ENCODE peak calls at places on chromosomes 5 and 9, in four cellular contexts. T is K562, R is HepG2, M is GM12878. W is an unnamed sample.

GRCh38 chr5:96141749-96142148 is 180.1 kb upstream of the ELL2 start:
- ATAC-seq in T (no peak), R (no peak), M (no peak), W (no peak)

GRCh38 chr5:119011186-119011585 is 22.8 kb upstream of the DTWD2 start:
- ATAC-seq in T (peak), R (no peak), M (no peak), W (no peak)

GRCh38 chr5:160542840-160543239 is 121.2 kb downstream of the PTTG1 start:
- ATAC-seq in T (no peak), R (no peak), M (no peak), W (no peak)

GRCh38 chr9:132160802-132161742 is 786 bp upstream of the NTNG2 start:
- ATAC-seq in T (no peak), R (peak), M (peak), W (peak)

GRCh38 chr5:180050106-180050929 is 21.2 kb downstream of the RNF130 start:
- ATAC-seq in T (no peak), R (peak), M (no peak), W (no peak)

GRCh38 chr9:107528686-107529085 is 39.1 kb upstream of the KLF4 start:
- ATAC-seq in T (no peak), R (no peak), M (no peak), W (no peak)

GRCh38 chr5:133415906-133416305 is 196.4 kb downstream of the FSTL4 start:
- ATAC-seq in T (no peak), R (no peak), M (no peak), W (no peak)

GRCh38 chr5:32100230-32100629 is 73.9 kb downstream of the GOLPH3 start:
- ATAC-seq in T (no peak), R (no peak), M (no peak), W (peak)

GRCh38 chr5:148913985-148914421 is 87.6 kb downstream of the ADRB2 start:
- ATAC-seq in T (no peak), R (no peak), M (peak), W (no peak)

GRCh38 chr9:14021871-14022525 is 291.9 kb downstream of the NFIB start:
- ATAC-seq in T (no peak), R (no peak), M (no peak), W (no peak)

GRCh38 chr9:97911970-97912369 is 10.3 kb downstream of the TRMO start:
- ATAC-seq in T (no peak), R (no peak), M (no peak), W (no peak)

GRCh38 chr9:128495804-128496417 is 8.6 kb upstream of the GLE1 start:
- ATAC-seq in T (no peak), R (peak), M (no peak), W (no peak)

GRCh38 chr9:79686381-79687130 is 114.8 kb downstream of the TLE4 start:
- ATAC-seq in T (no peak), R (no peak), M (no peak), W (no peak)

GRCh38 chr9:19009566-19009965 is 23.4 kb downstream of the SAXO1 start:
- ATAC-seq in T (no peak), R (no peak), M (no peak), W (no peak)

GRCh38 chr9:79764377-79764776 is 192.6 kb downstream of the TLE4 start:
- ATAC-seq in T (no peak), R (no peak), M (no peak), W (peak)

GRCh38 chr5:110815916-110816605 is 77.3 kb downstream of the SLC25A46 start:
- ATAC-seq in T (no peak), R (no peak), M (peak), W (no peak)

GRCh38 chr5:9596256-9596655 is 33.9 kb downstream of the TAS2R1 start:
- ATAC-seq in T (no peak), R (no peak), M (no peak), W (no peak)

GRCh38 chr5:74762599-74762998 is 4.3 kb downstream of the GFM2 start:
- ATAC-seq in T (no peak), R (no peak), M (no peak), W (no peak)

GRCh38 chr5:56460681-56461191 is 227.6 kb upstream of the ANKRD55 start:
- ATAC-seq in T (no peak), R (peak), M (no peak), W (no peak)

GRCh38 chr9:31697956-31698355 is 686.5 kb upstream of the ACO1 start:
- ATAC-seq in T (no peak), R (no peak), M (no peak), W (no peak)

GRCh38 chr5:66410056-66410455 is 186.1 kb upstream of the MAST4 start:
- ATAC-seq in T (no peak), R (no peak), M (no peak), W (no peak)

GRCh38 chr9:5917273-5917672 is 26.6 kb downstream of the MLANA start:
- ATAC-seq in T (no peak), R (no peak), M (no peak), W (no peak)

GRCh38 chr5:157259699-157260098 is 6.2 kb upstream of the CYFIP2 start:
- ATAC-seq in T (no peak), R (no peak), M (peak), W (no peak)

GRCh38 chr9:98964911-98965336 is 21.2 kb downstream of the COL15A1 start:
- ATAC-seq in T (no peak), R (no peak), M (no peak), W (peak)

GRCh38 chr9:32551491-32552049 is 557 bp upstream of the SMIM27 start:
- ATAC-seq in T (peak), R (peak), M (peak), W (no peak)

GRCh38 chr9:5531251-5531972 is 21.1 kb downstream of the PDCD1LG2 start:
- ATAC-seq in T (no peak), R (no peak), M (peak), W (no peak)

GRCh38 chr9:84751921-84752320 is 82.4 kb downstream of the NTRK2 start:
- ATAC-seq in T (no peak), R (no peak), M (peak), W (no peak)

GRCh38 chr5:160064441-160064840 is 54.8 kb downstream of the PWWP2A start:
- ATAC-seq in T (peak), R (no peak), M (no peak), W (no peak)

GRCh38 chr9:102642651-102643050 is 352.5 kb upstream of the CYLC2 start:
- ATAC-seq in T (no peak), R (no peak), M (no peak), W (no peak)

GRCh38 chr9:109574061-109574882 is 76.2 kb upstream of the PTPN3 start:
- ATAC-seq in T (peak), R (peak), M (peak), W (peak)

GRCh38 chr5:117326997-117327396 is 752.4 kb upstream of the SEMA6A start:
- ATAC-seq in T (no peak), R (no peak), M (no peak), W (peak)

GRCh38 chr9:29865764-29866313 is 2292.6 kb upstream of the C9orf72 start:
- ATAC-seq in T (no peak), R (no peak), M (peak), W (no peak)

GRCh38 chr9:132679946-132680620 is 9.8 kb downstream of the GTF3C4 start:
- ATAC-seq in T (no peak), R (no peak), M (peak), W (no peak)

GRCh38 chr5:175588709-175589429 is 69.0 kb upstream of the HRH2 start:
- ATAC-seq in T (no peak), R (no peak), M (no peak), W (no peak)

GRCh38 chr9:134378901-134379338 is 52.7 kb downstream of the RXRA start:
- ATAC-seq in T (peak), R (no peak), M (no peak), W (peak)

GRCh38 chr9:104091708-104092107 is 2.4 kb upstream of the SMC2 start:
- ATAC-seq in T (no peak), R (no peak), M (peak), W (peak)

GRCh38 chr9:89022071-89022721 is 30.9 kb downstream of the S1PR3 start:
- ATAC-seq in T (no peak), R (no peak), M (no peak), W (no peak)

GRCh38 chr5:143554918-143555477 is 151.5 kb upstream of the NR3C1 start:
- ATAC-seq in T (no peak), R (peak), M (no peak), W (no peak)
- TF ChIP-seq EP300 in T (no peak), R (peak), M (no peak), W (no peak)

DNA sequence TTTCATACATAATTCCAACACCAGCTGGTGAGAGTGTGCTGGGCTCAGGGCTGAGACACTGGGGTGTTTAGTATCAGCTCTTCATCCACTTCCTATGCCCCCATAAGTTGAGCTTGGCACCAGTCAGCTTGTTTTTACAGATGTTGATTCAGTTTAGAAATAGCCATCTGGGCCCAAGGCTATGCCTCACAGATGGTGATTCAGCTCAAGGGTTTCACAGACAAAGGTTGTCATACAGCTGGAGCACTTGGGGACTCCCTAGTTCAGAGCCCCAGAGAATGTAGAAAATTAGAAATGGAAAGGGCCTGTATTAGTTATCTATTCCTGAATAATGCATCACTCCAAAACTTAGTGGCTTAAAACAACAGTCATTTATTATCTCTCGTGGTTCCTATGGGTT is 10.3 kb upstream of the CRHBP start:
- ATAC-seq in T (no peak), R (no peak), M (no peak), W (no peak)
- TF ChIP-seq EP300 in T (no peak), R (no peak), M (no peak), W (no peak)

GRCh38 chr5:38796739-38797108 is 49.1 kb upstream of the OSMR start:
- ATAC-seq in T (no peak), R (no peak), M (no peak), W (no peak)
- TF ChIP-seq EP300 in T (no peak), R (no peak), M (no peak), W (no peak)

GRCh38 chr9:127446720-127447415 is 4.3 kb downstream of the RPL12 start:
- ATAC-seq in T (peak), R (no peak), M (no peak), W (no peak)

GRCh38 chr9:127445851-127446719 is 5.1 kb downstream of the RPL12 start:
- ATAC-seq in T (peak), R (peak), M (no peak), W (no peak)

GRCh38 chr9:127444921-127445850 is 6.0 kb downstream of the RPL12 start:
- ATAC-seq in T (peak), R (peak), M (peak), W (no peak)

GRCh38 chr9:127447416-127448111 is 3.6 kb downstream of the RPL12 start:
- ATAC-seq in T (no peak), R (no peak), M (no peak), W (no peak)

GRCh38 chr9:127444283-127444920 is 6.8 kb downstream of the RPL12 start:
- ATAC-seq in T (no peak), R (peak), M (peak), W (no peak)
- TF ChIP-seq EP300 in T (no peak), R (no peak), M (no peak), W (no peak)

GRCh38 chr9:35710818-35711500 is 21.0 kb downstream of the TLN1 start:
- ATAC-seq in T (no peak), R (no peak), M (no peak), W (no peak)
- TF ChIP-seq EP300 in T (no peak), R (no peak), M (no peak), W (no peak)

GRCh38 chr9:113349044-113349433 is 302 bp upstream of the BSPRY start:
- ATAC-seq in T (no peak), R (no peak), M (no peak), W (no peak)

GRCh38 chr9:113350338-113350672 is 964 bp downstream of the BSPRY start:
- ATAC-seq in T (no peak), R (no peak), M (peak), W (no peak)

GRCh38 chr9:113347479-113347878 is 1.9 kb upstream of the BSPRY start:
- ATAC-seq in T (no peak), R (no peak), M (no peak), W (no peak)

GRCh38 chr9:113350937-113351336 is 1.6 kb downstream of the BSPRY start:
- ATAC-seq in T (no peak), R (no peak), M (peak), W (no peak)

DNA sequence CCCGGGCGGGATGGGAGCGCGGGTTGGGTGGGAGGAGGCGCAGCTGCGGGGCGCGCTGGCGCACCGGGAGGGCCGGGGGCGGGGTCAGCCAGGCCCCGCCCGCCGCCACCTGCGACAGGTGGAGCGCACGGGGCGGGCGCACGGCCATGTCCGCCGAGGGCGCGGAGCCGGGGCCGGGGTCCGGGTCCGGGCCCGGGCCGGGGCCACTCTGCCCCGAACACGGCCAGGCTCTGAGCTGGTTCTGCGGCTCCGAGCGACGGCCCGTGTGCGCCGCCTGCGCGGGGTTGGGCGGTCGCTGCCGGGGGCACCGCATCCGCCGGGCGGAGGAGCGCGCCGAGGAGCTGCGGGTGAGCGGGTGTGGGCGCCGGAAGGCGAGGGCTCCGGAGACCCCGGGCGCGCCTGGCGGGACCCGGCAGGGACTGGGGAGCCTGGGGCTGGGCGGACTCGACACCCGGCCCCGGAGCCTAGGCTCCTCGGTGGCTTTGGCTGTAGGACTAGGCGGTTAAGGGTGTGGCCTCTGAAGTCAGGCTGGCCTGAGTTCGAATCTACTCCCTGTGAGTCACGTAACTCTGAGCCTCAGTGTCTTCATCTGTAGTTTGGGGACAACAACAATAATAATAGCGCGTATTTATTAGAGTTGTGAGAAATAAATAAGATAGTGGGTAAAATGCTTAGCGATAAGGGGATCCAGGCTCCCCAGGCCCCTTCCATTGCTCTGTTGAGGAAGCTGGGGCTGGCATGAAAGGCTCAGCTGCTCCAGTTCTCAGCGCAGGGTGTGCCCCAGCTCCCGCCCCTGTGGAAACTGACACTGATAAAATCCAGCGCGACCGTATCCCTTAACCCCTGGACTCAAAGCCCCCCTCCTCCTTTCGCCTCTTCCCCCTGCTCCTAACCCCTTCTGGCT is at the start of gene BSPRY:
- ATAC-seq in T (peak), R (peak), M (peak), W (peak)
- TF ChIP-seq EP300 in T (no peak), R (no peak), M (no peak), W (no peak)

W was measured in gastroesophageal sphincter.